ENCODE peak calls at places on chromosomes 4 and X, in ten cellular contexts. V is Peyer's patch; M is psoas muscle; C is mucosa of descending colon; J is RWPE2; U is BE2C; L is adrenal gland; Z is lung; G is astrocyte; Q is CD8-positive, alpha-beta T cell. A is an unnamed sample.

GRCh38 chr4:170497105-170497504 is 407.3 kb upstream of the AADAT start:
- DNase-seq in V (no peak), M (no peak), C (no peak), J (no peak), U (peak; percentile 8), L (no peak), Z (no peak), G (no peak), Q (no peak), A (no peak)

GRCh38 chr4:53123819-53124218 is 242.0 kb downstream of the SCFD2 start:
- DNase-seq in V (no peak), M (no peak), C (no peak), J (no peak), U (no peak), L (no peak), Z (no peak), G (no peak), Q (no peak), A (no peak)

GRCh38 chr4:145044341-145044740 is 53.7 kb downstream of the ANAPC10 start:
- DNase-seq in V (no peak), M (no peak), C (no peak), J (no peak), U (no peak), L (no peak), Z (no peak), G (peak; percentile 70), Q (no peak), A (no peak)

GRCh38 chr4:86043755-86044592 is 315.9 kb downstream of the MAPK10 start:
- DNase-seq in V (peak; percentile 56), M (no peak), C (no peak), J (no peak), U (peak; percentile 37), L (no peak), Z (no peak), G (no peak), Q (no peak), A (peak; percentile 23)

GRCh38 chrX:1507511-1508463 is 29.2 kb downstream of the P2RY8 start:
- DNase-seq in V (peak; percentile 77), M (no peak), C (no peak), J (no peak), U (no peak), L (no peak), Z (no peak), G (no peak), Q (peak; percentile 80), A (no peak)

GRCh38 chr4:165700855-165701254 is 172.2 kb upstream of the TLL1 start:
- DNase-seq in V (no peak), M (no peak), C (no peak), J (no peak), U (no peak), L (no peak), Z (no peak), G (no peak), Q (no peak), A (no peak)

GRCh38 chrX:126855839-126856238 is 36.3 kb downstream of the PRR32 start:
- DNase-seq in V (no peak), M (no peak), C (no peak), J (no peak), U (no peak), L (no peak), Z (no peak), G (no peak), Q (no peak), A (no peak)

GRCh38 chr4:177163532-177163931 is 146.1 kb upstream of the NEIL3 start:
- DNase-seq in V (no peak), M (no peak), C (no peak), J (no peak), U (no peak), L (no peak), Z (no peak), G (peak; percentile 73), Q (no peak), A (no peak)

GRCh38 chr4:153788419-153789276 is at the start of gene SFRP2:
- DNase-seq in V (no peak), M (peak; percentile 51), C (peak; percentile 50), J (no peak), U (no peak), L (no peak), Z (no peak), G (no peak), Q (no peak), A (no peak)

GRCh38 chr4:74400395-74400794 is 35.5 kb downstream of the EREG start:
- DNase-seq in V (no peak), M (no peak), C (no peak), J (no peak), U (no peak), L (no peak), Z (no peak), G (no peak), Q (no peak), A (no peak)

GRCh38 chrX:41526925-41527324 is 79.8 kb downstream of the NYX start:
- DNase-seq in V (no peak), M (no peak), C (no peak), J (no peak), U (no peak), L (no peak), Z (no peak), G (peak; percentile 25), Q (no peak), A (no peak)

GRCh38 chr4:89722517-89722916 is 114.4 kb downstream of the SNCA start:
- DNase-seq in V (no peak), M (no peak), C (no peak), J (no peak), U (no peak), L (no peak), Z (no peak), G (no peak), Q (no peak), A (no peak)

GRCh38 chr4:113979157-113979972 is at the start of gene ARSJ:
- DNase-seq in V (peak; percentile 55), M (peak; percentile 67), C (peak; percentile 70), J (peak; percentile 60), U (peak; percentile 58), L (peak; percentile 45), Z (peak; percentile 64), G (peak; percentile 75), Q (no peak), A (peak; percentile 77)
- H3K4me1 ChIP-seq in V (peaks cover 5% of the 10 kb centered on the region), M (no peaks in the 10 kb centered on the region), C (no peaks in the 10 kb centered on the region), J (peaks cover 32% of the 10 kb centered on the region), U (no peaks in the 10 kb centered on the region), L (peaks cover 11% of the 10 kb centered on the region), Z (peaks cover 5% of the 10 kb centered on the region), G (no peaks in the 10 kb centered on the region), Q (peaks cover 8% of the 10 kb centered on the region), A (peaks cover 3% of the 10 kb centered on the region)

DNA sequence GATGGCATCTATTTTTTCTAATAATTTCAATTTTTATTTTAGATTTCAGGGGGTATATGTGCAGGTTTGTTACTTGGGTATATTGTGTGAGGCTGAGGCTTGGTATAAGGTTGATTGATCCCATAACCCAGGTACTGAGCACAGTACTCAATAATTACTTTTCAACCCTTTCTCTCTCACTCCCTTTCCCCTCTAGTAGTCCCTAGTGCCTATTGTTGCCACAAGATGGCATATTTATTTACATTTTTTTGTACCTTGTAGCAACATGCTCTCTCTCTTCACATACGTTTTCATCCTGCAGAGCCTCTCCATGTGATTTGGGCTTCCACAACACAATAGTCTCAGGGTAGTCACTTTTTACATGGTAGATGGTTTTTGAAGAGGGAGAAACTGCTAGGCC is 172.0 kb downstream of the ATOH1 start:
- DNase-seq in V (no peak), M (no peak), C (no peak), J (no peak), U (no peak), L (no peak), Z (no peak), G (no peak), Q (no peak), A (no peak)
- TF ChIP-seq CTCF in V (no peak), M (no peak), C (no peak), J (no peak), U (peak; percentile 42), L (no peak), Z (no peak), G (no peak), Q (no peak), A (no peak)

DNA sequence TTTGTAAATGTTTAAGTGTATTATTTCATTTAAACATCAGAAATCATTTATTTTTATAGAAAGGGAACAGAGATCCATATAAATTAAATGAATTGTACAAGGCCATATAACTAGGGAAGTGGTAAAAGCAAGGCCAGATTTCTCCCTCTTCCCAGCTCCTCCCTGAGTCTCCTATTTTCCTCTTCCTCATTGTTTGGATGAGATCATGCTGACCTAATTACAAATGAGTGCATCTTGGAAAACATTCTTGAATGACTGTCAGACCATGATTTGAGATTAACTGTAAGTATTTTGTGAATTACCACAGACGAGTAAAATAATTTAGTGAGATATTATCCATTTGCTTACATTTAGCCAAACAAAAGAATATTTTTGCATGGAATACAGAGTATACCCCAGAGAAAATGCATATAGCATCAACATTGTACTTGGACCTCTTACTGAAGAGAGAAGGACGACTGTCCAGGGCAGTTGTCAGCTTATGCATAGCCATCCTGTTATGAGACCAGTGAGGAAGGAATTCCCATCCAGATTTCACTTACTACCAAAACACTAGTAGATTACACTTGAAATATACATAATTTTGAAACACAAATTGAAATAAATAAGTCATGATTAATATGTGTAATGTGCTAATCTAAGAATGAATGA is 47.3 kb downstream of the SLAIN2 start:
- DNase-seq in V (no peak), M (no peak), C (no peak), J (no peak), U (no peak), L (no peak), Z (no peak), G (peak; percentile 67), Q (no peak), A (no peak)
- H3K36me3 ChIP-seq in V (peaks cover 36% of the 10 kb centered on the region), M (no peaks in the 10 kb centered on the region), C (no peaks in the 10 kb centered on the region), J (peaks cover 69% of the 10 kb centered on the region), U (peaks cover 12% of the 10 kb centered on the region), L (no peaks in the 10 kb centered on the region), Z (peaks cover 11% of the 10 kb centered on the region), G (peaks cover 19% of the 10 kb centered on the region), Q (peaks cover 6% of the 10 kb centered on the region), A (peaks cover 9% of the 10 kb centered on the region)

GRCh38 chrX:113009837-113010236 is 169.2 kb upstream of the AMOT start:
- DNase-seq in V (no peak), M (no peak), C (no peak), J (no peak), U (no peak), L (no peak), Z (no peak), G (no peak), Q (no peak), A (no peak)
- H3K4me1 ChIP-seq in V (no peaks in the 10 kb centered on the region), M (no peaks in the 10 kb centered on the region), C (no peaks in the 10 kb centered on the region), J (no peaks in the 10 kb centered on the region), U (no peaks in the 10 kb centered on the region), L (no peaks in the 10 kb centered on the region), Z (no peaks in the 10 kb centered on the region), G (no peaks in the 10 kb centered on the region), Q (no peaks in the 10 kb centered on the region), A (no peaks in the 10 kb centered on the region)